ENCODE peak calls at places on chromosomes 5 and 9, in eight cellular contexts. I, L, V, U, O, C, F and S are unnamed samples.

GRCh38 chr5:6719896-6720560 is 6.8 kb downstream of the TENT4A start:
- DNase-seq in I (no peak), L (no peak), V (no peak), U (no peak), O (no peak), C (no peak), F (no peak), S (no peak)

GRCh38 chr5:4192111-4192510 is 596.5 kb downstream of the IRX1 start:
- DNase-seq in I (no peak), L (no peak), V (no peak), U (no peak), O (no peak), C (no peak), F (no peak), S (no peak)

GRCh38 chr5:42108468-42108867 is 183.4 kb downstream of the FBXO4 start:
- DNase-seq in I (no peak), L (no peak), V (peak), U (no peak), O (no peak), C (no peak), F (no peak), S (no peak)

GRCh38 chr9:19284729-19285128 is 54.2 kb downstream of the DENND4C start:
- DNase-seq in I (no peak), L (no peak), V (no peak), U (no peak), O (no peak), C (no peak), F (no peak), S (no peak)

GRCh38 chr5:54440456-54440893 is 15.0 kb upstream of the HSPB3 start:
- DNase-seq in I (no peak), L (no peak), V (peak), U (no peak), O (no peak), C (no peak), F (no peak), S (no peak)

GRCh38 chr5:119330367-119331183 is 25.2 kb upstream of the TNFAIP8 start:
- DNase-seq in I (no peak), L (no peak), V (peak), U (no peak), O (no peak), C (no peak), F (no peak), S (no peak)

GRCh38 chr9:130295431-130295830 is 29.9 kb downstream of the HMCN2 start:
- DNase-seq in I (no peak), L (no peak), V (no peak), U (peak), O (no peak), C (no peak), F (no peak), S (no peak)

GRCh38 chr5:116953251-116953934 is 378.8 kb upstream of the SEMA6A start:
- DNase-seq in I (no peak), L (no peak), V (no peak), U (no peak), O (no peak), C (no peak), F (no peak), S (no peak)

GRCh38 chr5:174235226-174235992 is 189.9 kb downstream of the NSG2 start:
- DNase-seq in I (no peak), L (no peak), V (no peak), U (no peak), O (no peak), C (no peak), F (no peak), S (no peak)

GRCh38 chr5:9722826-9723225 is 92.7 kb upstream of the TAS2R1 start:
- DNase-seq in I (no peak), L (no peak), V (no peak), U (no peak), O (no peak), C (no peak), F (no peak), S (no peak)

GRCh38 chr5:73448072-73448432 is 525 bp downstream of the FOXD1 start:
- DNase-seq in I (no peak), L (no peak), V (no peak), U (peak), O (no peak), C (no peak), F (no peak), S (no peak)

GRCh38 chr5:38382898-38383297 is 124.5 kb downstream of the EGFLAM start:
- DNase-seq in I (peak), L (peak), V (peak), U (peak), O (peak), C (no peak), F (peak), S (peak)

DNA sequence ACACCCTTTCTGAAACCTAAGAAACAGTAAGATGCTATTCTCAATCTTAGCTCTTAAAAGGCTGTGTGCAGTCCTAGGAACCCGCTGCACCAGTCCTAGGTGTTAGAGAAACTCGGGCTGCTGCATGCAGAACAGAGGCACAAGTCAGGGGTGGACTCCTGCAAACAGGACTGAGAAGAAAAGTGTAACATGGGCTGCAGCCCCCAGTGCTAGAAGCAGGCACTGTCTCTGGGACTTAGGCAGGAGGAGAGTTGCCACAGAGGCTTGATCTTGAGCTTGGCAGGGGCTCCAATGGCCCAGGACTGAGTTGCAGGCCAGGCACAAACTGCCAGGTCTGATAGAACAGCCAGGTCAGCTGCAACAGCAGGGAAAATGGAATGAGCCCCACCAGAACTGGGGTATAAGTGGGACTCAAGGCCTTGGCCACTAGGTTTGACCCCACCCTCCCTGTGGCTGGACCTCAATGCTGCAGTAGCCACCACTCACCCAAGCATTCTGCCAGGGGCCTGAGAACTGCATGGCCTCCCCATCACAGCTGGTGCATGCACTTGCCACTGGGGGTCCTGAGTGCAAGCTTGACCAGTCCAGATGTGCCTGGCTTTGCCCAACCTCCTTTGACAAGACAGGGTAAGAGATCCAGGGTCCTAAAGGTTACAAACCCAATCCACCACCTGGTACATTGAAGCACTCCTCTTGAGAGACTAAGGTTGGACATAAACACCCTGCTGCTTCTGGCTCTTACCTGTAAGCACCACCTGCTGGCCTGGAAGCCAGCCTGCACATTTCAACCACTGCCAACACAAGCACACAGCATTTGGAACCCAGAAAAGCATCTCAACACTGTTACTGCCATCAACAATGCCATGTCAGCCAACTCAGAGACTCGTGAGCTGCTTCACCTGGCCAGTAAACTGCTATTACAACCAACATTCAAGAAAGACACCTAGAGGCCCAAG is 103.3 kb downstream of the FBXL17 start:
- DNase-seq in I (no peak), L (peak), V (no peak), U (no peak), O (no peak), C (no peak), F (no peak), S (no peak)
- TF ChIP-seq CTCF in I (no peak), L (no peak), V (no peak), U (no peak), O (no peak), C (no peak), F (no peak), S (no peak)

GRCh38 chr9:131589124-131589711 is 43.9 kb downstream of the PRRT1B start:
- DNase-seq in I (no peak), L (no peak), V (no peak), U (peak), O (no peak), C (no peak), F (no peak), S (no peak)
- H3K4me3 ChIP-seq in I (no peak), L (no peak), V (no peak), U (no peak), O (no peak), C (no peak), F (no peak), S (no peak)

GRCh38 chr5:30413540-30413939 is 779.9 kb upstream of the CDH6 start:
- DNase-seq in I (no peak), L (no peak), V (no peak), U (no peak), O (no peak), C (no peak), F (no peak), S (no peak)
- TF ChIP-seq CTCF in I (no peak), L (no peak), V (no peak), U (no peak), O (no peak), C (no peak), F (no peak), S (peak)

DNA sequence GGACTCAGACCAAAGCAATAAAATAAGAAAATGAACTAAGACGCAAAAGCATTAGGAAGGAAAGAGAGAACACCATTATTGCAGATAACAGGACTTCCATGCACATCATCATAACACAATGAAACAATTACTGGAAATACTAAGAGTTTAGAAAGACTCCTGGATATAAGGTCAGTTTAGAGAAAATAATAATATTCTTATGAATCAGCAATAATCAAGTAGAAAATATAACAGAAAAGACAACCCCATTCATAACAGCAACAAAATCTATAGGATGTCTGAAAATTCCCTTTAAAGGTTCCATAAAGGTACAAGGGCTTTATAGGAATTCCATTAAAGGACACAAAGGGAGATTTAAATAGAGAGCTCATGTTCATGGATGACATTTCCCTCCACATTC is 73.0 kb downstream of the SPTLC1 start:
- DNase-seq in I (no peak), L (no peak), V (no peak), U (no peak), O (no peak), C (no peak), F (no peak), S (no peak)
- H3K4me3 ChIP-seq in I (no peak), L (no peak), V (no peak), U (no peak), O (no peak), C (no peak), F (no peak), S (no peak)

DNA sequence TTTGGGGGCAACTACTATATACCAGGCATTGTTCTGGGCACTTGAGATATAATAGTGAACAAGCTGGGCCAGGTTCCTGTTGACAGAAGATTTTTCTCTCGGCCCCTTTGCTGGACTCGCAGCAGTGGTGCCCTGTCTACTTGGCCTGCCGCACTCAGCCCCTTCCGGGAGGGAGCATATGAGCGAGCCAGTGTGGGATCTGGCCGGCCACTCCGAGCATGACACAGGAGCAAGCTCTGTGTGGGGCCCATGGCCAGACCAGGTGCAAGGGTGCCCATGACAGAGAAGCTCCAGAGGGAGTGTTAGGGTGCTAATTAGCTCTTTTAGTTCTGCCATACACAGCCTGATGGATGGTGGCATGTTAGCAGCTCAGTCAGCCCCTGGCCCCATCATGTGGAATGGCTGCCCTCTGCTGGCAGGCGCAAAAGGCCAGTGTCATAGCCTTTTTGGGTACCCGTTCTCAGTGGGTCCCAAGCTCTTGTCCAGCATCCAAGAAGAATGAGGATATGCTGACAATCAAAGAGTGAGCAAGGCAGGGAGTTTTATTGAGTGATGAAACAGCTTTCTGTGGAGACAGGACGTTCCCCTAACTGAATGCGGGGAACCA is 9.3 kb upstream of the KIF4B start:
- DNase-seq in I (no peak), L (no peak), V (peak), U (no peak), O (no peak), C (no peak), F (no peak), S (no peak)
- TF ChIP-seq CTCF in I (peak), L (no peak), V (peak), U (no peak), O (no peak), C (peak), F (no peak), S (peak)

GRCh38 chr5:111223086-111223789 is 946 bp upstream of the CAMK4 start:
- DNase-seq in I (no peak), L (no peak), V (no peak), U (no peak), O (no peak), C (no peak), F (no peak), S (no peak)
- H3K4me3 ChIP-seq in I (peak), L (peak), V (peak), U (no peak), O (peak), C (peak), F (peak), S (peak)

GRCh38 chr9:134065720-134066419 is 2.0 kb downstream of the BRD3 start:
- DNase-seq in I (peak), L (no peak), V (peak), U (peak), O (peak), C (peak), F (no peak), S (peak)
- TF ChIP-seq CTCF in I (no peak), L (no peak), V (no peak), U (no peak), O (no peak), C (no peak), F (no peak), S (no peak)

DNA sequence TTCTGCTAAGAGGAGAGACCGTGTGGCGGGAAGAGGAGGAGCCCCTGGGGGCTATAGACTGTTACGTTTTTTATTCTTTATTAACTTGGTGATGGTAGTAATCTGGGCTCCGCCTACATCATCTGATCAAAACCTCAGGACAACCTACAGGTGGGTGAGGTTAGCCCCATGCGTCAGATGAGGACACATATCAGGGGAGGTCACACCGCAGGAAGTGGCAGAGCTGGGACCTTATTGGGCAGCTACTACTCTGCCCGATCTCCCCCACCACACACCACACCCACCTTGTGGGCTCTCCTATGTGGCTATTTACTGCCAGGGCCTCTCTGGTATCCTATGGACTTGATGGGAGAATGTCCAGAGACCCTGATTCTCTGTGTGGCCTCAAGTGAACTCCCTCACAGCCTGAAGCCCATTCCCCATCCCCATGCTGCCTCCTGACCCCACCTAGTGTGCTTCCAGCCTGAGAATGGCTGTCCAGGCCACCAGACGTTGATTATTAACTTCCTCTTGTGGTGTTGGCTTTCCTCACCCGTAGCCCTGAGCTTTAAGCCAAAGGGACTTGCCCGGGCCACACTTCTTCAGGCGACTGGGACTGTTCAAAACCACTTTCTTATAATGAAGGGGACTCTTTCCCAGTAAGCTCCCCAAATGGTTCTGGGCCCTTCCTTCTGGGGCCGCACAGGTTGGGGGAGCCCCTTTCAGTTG is 8.2 kb downstream of the UNC5A start:
- DNase-seq in I (no peak), L (no peak), V (no peak), U (no peak), O (no peak), C (no peak), F (no peak), S (no peak)
- H3K4me3 ChIP-seq in I (no peak), L (peak), V (no peak), U (no peak), O (no peak), C (no peak), F (peak), S (no peak)

GRCh38 chr9:95447660-95448420 is 68.9 kb downstream of the PTCH1 start:
- DNase-seq in I (no peak), L (no peak), V (no peak), U (no peak), O (no peak), C (no peak), F (no peak), S (no peak)
- TF ChIP-seq CTCF in I (peak), L (no peak), V (peak), U (no peak), O (no peak), C (peak), F (no peak), S (peak)